ENCODE peak calls at places on chromosome 21, in four cellular contexts. One of them, this sample, is unnamed.

GRCh38 chr21:36320421-36321324 is 676 bp downstream of the MORC3 start:
- DNase-seq in tibial nerve: peak; percentile 68
- DNase-seq in lung: peak; percentile 66
- DNase-seq in hepatocyte: peak; percentile 80
- DNase-seq in this sample: peak; percentile 76

GRCh38 chr21:41425954-41426655 is at the start of gene MX1:
- DNase-seq in lung: peak; percentile 75
- DNase-seq in hepatocyte: peak; percentile 81
- DNase-seq in tibial nerve: peak; percentile 64
- DNase-seq in this sample: peak; percentile 7

GRCh38 chr21:29271927-29272333 is 26.8 kb upstream of the BACH1 start:
- DNase-seq in hepatocyte: peak; percentile 33
- DNase-seq in lung: no peak
- DNase-seq in tibial nerve: no peak
- DNase-seq in this sample: no peak

GRCh38 chr21:37984416-37984815 is 68.2 kb upstream of the KCNJ6 start:
- DNase-seq in lung: no peak
- DNase-seq in tibial nerve: no peak
- DNase-seq in hepatocyte: no peak
- DNase-seq in this sample: no peak

GRCh38 chr21:36661511-36662309 is 37.2 kb upstream of the SIM2 start:
- DNase-seq in hepatocyte: peak; percentile 43
- DNase-seq in lung: no peak
- DNase-seq in tibial nerve: no peak
- DNase-seq in this sample: peak; percentile 29

GRCh38 chr21:44379991-44380865 is 26.8 kb downstream of the TRPM2 start:
- DNase-seq in hepatocyte: no peak
- DNase-seq in tibial nerve: no peak
- DNase-seq in lung: no peak
- DNase-seq in this sample: no peak

GRCh38 chr21:31133243-31133830 is 95.1 kb upstream of the KRTAP19-8 start:
- DNase-seq in tibial nerve: no peak
- DNase-seq in lung: no peak
- DNase-seq in hepatocyte: no peak
- DNase-seq in this sample: no peak

GRCh38 chr21:45228171-45228641 is 59.5 kb downstream of the POFUT2 start:
- DNase-seq in tibial nerve: peak; percentile 67
- DNase-seq in hepatocyte: peak; percentile 69
- DNase-seq in lung: no peak
- DNase-seq in this sample: peak; percentile 99

GRCh38 chr21:23452384-23453083 is 2154.7 kb downstream of the MRPL39 start:
- DNase-seq in tibial nerve: no peak
- DNase-seq in hepatocyte: peak; percentile 39
- DNase-seq in lung: no peak
- DNase-seq in this sample: no peak

GRCh38 chr21:45255381-45256020 is 32.2 kb downstream of the POFUT2 start:
- DNase-seq in lung: no peak
- DNase-seq in hepatocyte: no peak
- DNase-seq in tibial nerve: no peak
- DNase-seq in this sample: no peak

GRCh38 chr21:29664615-29665014 is 275.2 kb downstream of the GRIK1 start:
- DNase-seq in hepatocyte: no peak
- DNase-seq in tibial nerve: no peak
- DNase-seq in lung: no peak
- DNase-seq in this sample: no peak

GRCh38 chr21:39799178-39799577 is 54.2 kb downstream of the IGSF5 start:
- DNase-seq in hepatocyte: no peak
- DNase-seq in tibial nerve: no peak
- DNase-seq in lung: no peak
- DNase-seq in this sample: no peak

GRCh38 chr21:38498057-38498833 is at the start of gene ERG:
- DNase-seq in lung: no peak
- DNase-seq in hepatocyte: no peak
- DNase-seq in tibial nerve: no peak
- DNase-seq in this sample: no peak

GRCh38 chr21:28247454-28248020 is 745.1 kb downstream of the LTN1 start:
- DNase-seq in hepatocyte: no peak
- DNase-seq in tibial nerve: no peak
- DNase-seq in lung: no peak
- DNase-seq in this sample: no peak

GRCh38 chr21:37546949-37547614 is 180.5 kb downstream of the DYRK1A start:
- DNase-seq in tibial nerve: no peak
- DNase-seq in lung: no peak
- DNase-seq in hepatocyte: no peak
- DNase-seq in this sample: no peak

GRCh38 chr21:32515869-32516268 is 69.5 kb downstream of the TCP10L start:
- DNase-seq in tibial nerve: no peak
- DNase-seq in lung: no peak
- DNase-seq in hepatocyte: no peak
- DNase-seq in this sample: peak; percentile 47

GRCh38 chr21:17554619-17555472 is 42.0 kb downstream of the CXADR start:
- DNase-seq in tibial nerve: no peak
- DNase-seq in hepatocyte: no peak
- DNase-seq in lung: no peak
- DNase-seq in this sample: no peak

GRCh38 chr21:28705616-28706015 is 287.1 kb downstream of the LTN1 start:
- DNase-seq in hepatocyte: no peak
- DNase-seq in lung: no peak
- DNase-seq in tibial nerve: no peak
- DNase-seq in this sample: peak; percentile 43

GRCh38 chr21:19463966-19464365 is 1060.4 kb upstream of the TMPRSS15 start:
- DNase-seq in tibial nerve: no peak
- DNase-seq in lung: no peak
- DNase-seq in hepatocyte: no peak
- DNase-seq in this sample: no peak

GRCh38 chr21:33059319-33059894 is 10.5 kb upstream of the OLIG1 start:
- DNase-seq in tibial nerve: peak; percentile 57
- DNase-seq in hepatocyte: peak; percentile 28
- DNase-seq in lung: peak; percentile 52
- DNase-seq in this sample: no peak

GRCh38 chr21:25369524-25370300 is 237.6 kb downstream of the MRPL39 start:
- DNase-seq in tibial nerve: no peak
- DNase-seq in lung: no peak
- DNase-seq in hepatocyte: no peak
- DNase-seq in this sample: peak; percentile 69

GRCh38 chr21:24225432-24225831 is 1381.8 kb downstream of the MRPL39 start:
- DNase-seq in lung: no peak
- DNase-seq in hepatocyte: no peak
- DNase-seq in tibial nerve: no peak
- DNase-seq in this sample: peak; percentile 50

GRCh38 chr21:37244506-37245083 is 22.5 kb downstream of the VPS26C start:
- DNase-seq in lung: no peak
- DNase-seq in hepatocyte: no peak
- DNase-seq in tibial nerve: no peak
- DNase-seq in this sample: peak; percentile 10

GRCh38 chr21:15446193-15446592 is 283.6 kb upstream of the USP25 start:
- DNase-seq in lung: no peak
- DNase-seq in hepatocyte: no peak
- DNase-seq in tibial nerve: no peak
- DNase-seq in this sample: no peak

GRCh38 chr21:15943009-15943666 is 213.4 kb downstream of the USP25 start:
- DNase-seq in lung: no peak
- DNase-seq in tibial nerve: no peak
- DNase-seq in hepatocyte: no peak
- DNase-seq in this sample: peak; percentile 36

GRCh38 chr21:16633851-16634521 is 878.9 kb upstream of the CXADR start:
- DNase-seq in lung: no peak
- DNase-seq in hepatocyte: peak; percentile 6
- DNase-seq in tibial nerve: peak; percentile 13
- DNase-seq in this sample: no peak

GRCh38 chr21:24220466-24220865 is 1386.8 kb downstream of the MRPL39 start:
- DNase-seq in lung: no peak
- DNase-seq in tibial nerve: no peak
- DNase-seq in hepatocyte: no peak
- DNase-seq in this sample: no peak

GRCh38 chr21:45496151-45496967 is 45.9 kb downstream of the SLC19A1 start:
- DNase-seq in lung: no peak
- DNase-seq in tibial nerve: no peak
- DNase-seq in hepatocyte: no peak
- DNase-seq in this sample: no peak

GRCh38 chr21:32442566-32443318 is 30.2 kb downstream of the EVA1C start:
- DNase-seq in hepatocyte: no peak
- DNase-seq in tibial nerve: no peak
- DNase-seq in lung: no peak
- DNase-seq in this sample: no peak

GRCh38 chr21:16376673-16377072 is 646.9 kb downstream of the USP25 start:
- DNase-seq in hepatocyte: no peak
- DNase-seq in lung: no peak
- DNase-seq in tibial nerve: no peak
- DNase-seq in this sample: no peak

GRCh38 chr21:25313891-25314646 is 293.2 kb downstream of the MRPL39 start:
- DNase-seq in lung: no peak
- DNase-seq in tibial nerve: no peak
- DNase-seq in hepatocyte: no peak
- DNase-seq in this sample: peak; percentile 60

GRCh38 chr21:38223893-38224540 is 32.8 kb upstream of the KCNJ15 start:
- DNase-seq in hepatocyte: no peak
- DNase-seq in lung: no peak
- DNase-seq in tibial nerve: no peak
- DNase-seq in this sample: peak; percentile 59

DNA sequence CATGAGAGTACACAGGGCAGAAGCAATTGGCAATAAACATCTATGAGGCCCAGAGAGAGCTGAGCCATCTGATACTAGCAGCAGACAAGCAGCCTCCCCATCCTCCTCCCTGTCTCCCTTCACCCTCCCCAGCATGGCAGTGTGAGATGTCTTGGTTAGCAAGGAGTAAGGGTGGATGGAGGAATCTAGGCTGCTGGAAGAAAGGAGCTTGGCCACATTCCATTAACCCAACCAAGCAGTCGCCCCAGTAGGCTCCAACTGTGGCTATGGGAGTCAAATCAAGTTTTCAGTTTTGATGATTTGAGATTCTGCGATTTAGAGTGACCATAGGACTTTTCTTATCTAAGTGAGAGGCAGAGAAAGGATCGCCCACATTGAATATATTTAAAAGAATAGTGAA is 12.9 kb upstream of the RUNX1 start:
- DNase-seq in hepatocyte: no peak
- DNase-seq in tibial nerve: no peak
- DNase-seq in lung: no peak
- DNase-seq in this sample: no peak
- TF ChIP-seq CTCF in hepatocyte: no peak
- TF ChIP-seq CTCF in tibial nerve: no peak
- TF ChIP-seq CTCF in lung: no peak
- TF ChIP-seq CTCF in this sample: no peak

GRCh38 chr21:21163904-21164303 is 165.7 kb downstream of the NCAM2 start:
- DNase-seq in lung: no peak
- DNase-seq in hepatocyte: peak; percentile 81
- DNase-seq in tibial nerve: peak; percentile 67
- DNase-seq in this sample: peak; percentile 86
- TF ChIP-seq CTCF in lung: peak; percentile 3
- TF ChIP-seq CTCF in hepatocyte: peak; percentile 68
- TF ChIP-seq CTCF in tibial nerve: peak; percentile 56
- TF ChIP-seq CTCF in this sample: peak; percentile 55

GRCh38 chr21:42688226-42688840 is 34.9 kb downstream of the PDE9A start:
- DNase-seq in hepatocyte: no peak
- DNase-seq in tibial nerve: no peak
- DNase-seq in lung: no peak
- DNase-seq in this sample: no peak

GRCh38 chr21:42690586-42690985 is 37.2 kb downstream of the PDE9A start:
- DNase-seq in hepatocyte: no peak
- DNase-seq in lung: no peak
- DNase-seq in tibial nerve: no peak
- DNase-seq in this sample: no peak

GRCh38 chr21:42687796-42688195 is 34.4 kb downstream of the PDE9A start:
- DNase-seq in hepatocyte: no peak
- DNase-seq in lung: no peak
- DNase-seq in tibial nerve: no peak
- DNase-seq in this sample: no peak

GRCh38 chr21:42685954-42686500 is 32.6 kb downstream of the PDE9A start:
- DNase-seq in hepatocyte: no peak
- DNase-seq in lung: no peak
- DNase-seq in tibial nerve: no peak
- DNase-seq in this sample: no peak

DNA sequence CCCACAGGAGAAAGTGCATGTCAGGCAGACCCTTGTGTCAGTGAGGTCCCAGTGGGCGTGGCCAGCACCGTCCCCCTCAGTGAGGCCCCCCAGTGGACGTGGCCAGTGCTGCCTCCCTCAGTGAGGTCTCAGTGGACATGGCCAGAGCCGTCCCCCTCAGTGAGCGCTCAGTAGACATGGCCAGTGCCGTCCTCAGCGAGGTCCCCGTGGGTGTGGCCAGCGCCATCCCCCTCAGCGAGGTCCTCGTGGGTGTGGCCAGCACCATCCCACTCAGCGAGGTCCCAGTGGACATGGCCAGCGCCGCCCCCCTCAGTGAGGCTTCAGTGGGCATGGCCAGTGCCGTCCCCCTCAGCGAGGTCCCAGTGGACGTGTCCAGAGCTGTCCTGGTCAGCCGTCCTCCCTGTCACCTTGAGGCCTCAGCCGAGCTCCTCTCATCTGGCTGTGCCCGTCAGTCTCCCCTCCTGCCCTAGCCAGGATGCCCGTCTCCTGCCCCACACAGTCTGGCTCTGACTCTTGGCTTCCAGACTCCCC is 35.5 kb downstream of the PDE9A start:
- DNase-seq in tibial nerve: no peak
- DNase-seq in lung: no peak
- DNase-seq in hepatocyte: no peak
- DNase-seq in this sample: no peak
- TF ChIP-seq CTCF in tibial nerve: no peak
- TF ChIP-seq CTCF in lung: no peak
- TF ChIP-seq CTCF in hepatocyte: no peak
- TF ChIP-seq CTCF in this sample: no peak

GRCh38 chr21:43201491-43201890 is 32.7 kb downstream of the CRYAA start:
- DNase-seq in tibial nerve: no peak
- DNase-seq in lung: no peak
- DNase-seq in hepatocyte: no peak
- DNase-seq in this sample: no peak
- TF ChIP-seq CTCF in tibial nerve: no peak
- TF ChIP-seq CTCF in lung: no peak
- TF ChIP-seq CTCF in hepatocyte: no peak
- TF ChIP-seq CTCF in this sample: no peak